ENCODE peak calls at places on chromosomes 13 and 19, in seven cellular contexts. M, T, X, P, G, Q and S are unnamed samples.

GRCh38 chr13:106472621-106473020 is 62.8 kb downstream of the EFNB2 start:
- DNase-seq in M (no peak), T (no peak), X (no peak), P (no peak), G (no peak), Q (no peak), S (no peak)

GRCh38 chr19:39408392-39409206 is 2.0 kb downstream of the ZFP36 start:
- DNase-seq in M (no peak), T (peak; percentile 63), X (peak; percentile 64), P (no peak), G (peak; percentile 70), Q (peak; percentile 52), S (no peak)

GRCh38 chr19:17706750-17707181 is 12.5 kb upstream of the MAP1S start:
- DNase-seq in M (peak; percentile 26), T (no peak), X (no peak), P (peak; percentile 23), G (peak; percentile 19), Q (no peak), S (no peak)

GRCh38 chr13:82688400-82688999 is 1193.8 kb downstream of the SLITRK1 start:
- DNase-seq in M (no peak), T (no peak), X (no peak), P (no peak), G (peak; percentile 47), Q (no peak), S (no peak)

GRCh38 chr19:48844472-48844871 is 8.2 kb upstream of the HSD17B14 start:
- DNase-seq in M (no peak), T (no peak), X (no peak), P (peak; percentile 80), G (peak; percentile 68), Q (no peak), S (no peak)

GRCh38 chr13:31945202-31945978 is 86.2 kb upstream of the FRY start:
- DNase-seq in M (peak; percentile 46), T (peak; percentile 55), X (no peak), P (no peak), G (peak; percentile 90), Q (no peak), S (peak; percentile 90)

GRCh38 chr19:50626011-50626410 is 13.7 kb downstream of the SYT3 start:
- DNase-seq in M (no peak), T (no peak), X (no peak), P (no peak), G (no peak), Q (no peak), S (no peak)

GRCh38 chr19:54473071-54473941 is at the start of gene CDC42EP5:
- DNase-seq in M (peak; percentile 59), T (peak; percentile 46), X (peak; percentile 80), P (peak; percentile 66), G (peak; percentile 84), Q (no peak), S (peak; percentile 87)

GRCh38 chr13:25836709-25837316 is 215.0 kb downstream of the SHISA2 start:
- DNase-seq in M (no peak), T (no peak), X (no peak), P (no peak), G (no peak), Q (no peak), S (no peak)

GRCh38 chr19:3546119-3546518 is 7.1 kb downstream of the TEKTIP1 start:
- DNase-seq in M (no peak), T (no peak), X (no peak), P (no peak), G (no peak), Q (no peak), S (no peak)

GRCh38 chr19:57280913-57281425 is 684 bp downstream of the ZNF460 start:
- DNase-seq in M (peak; percentile 8), T (no peak), X (no peak), P (no peak), G (peak; percentile 9), Q (peak; percentile 43), S (no peak)

GRCh38 chr19:55210120-55210493 is 806 bp upstream of the PTPRH start:
- DNase-seq in M (no peak), T (no peak), X (no peak), P (no peak), G (peak; percentile 94), Q (no peak), S (no peak)

GRCh38 chr13:114148521-114148855 is 16.1 kb upstream of the RASA3 start:
- DNase-seq in M (no peak), T (peak; percentile 28), X (no peak), P (no peak), G (no peak), Q (peak; percentile 93), S (peak; percentile 53)

GRCh38 chr19:2602391-2603181 is 99.9 kb downstream of the GNG7 start:
- DNase-seq in M (peak; percentile 69), T (peak; percentile 92), X (peak; percentile 88), P (no peak), G (peak; percentile 94), Q (no peak), S (peak; percentile 94)

GRCh38 chr13:29532136-29532535 is 63.4 kb downstream of the SLC7A1 start:
- DNase-seq in M (no peak), T (no peak), X (no peak), P (no peak), G (no peak), Q (no peak), S (no peak)

GRCh38 chr19:15249912-15250634 is 17.8 kb upstream of the EPHX3 start:
- DNase-seq in M (no peak), T (no peak), X (peak; percentile 77), P (no peak), G (peak; percentile 88), Q (no peak), S (peak; percentile 92)

GRCh38 chr19:11324079-11324661 is 15.3 kb downstream of the RAB3D start:
- DNase-seq in M (no peak), T (peak; percentile 84), X (peak; percentile 79), P (peak; percentile 19), G (peak; percentile 95), Q (peak; percentile 24), S (peak; percentile 82)
- H3K4me1 ChIP-seq in M (no peaks in the 10 kb centered on the region), T (peaks cover 10% of the 10 kb centered on the region), X (peaks cover 10% of the 10 kb centered on the region), P (peaks cover 7% of the 10 kb centered on the region), G (peaks cover 14% of the 10 kb centered on the region), Q (peaks cover 12% of the 10 kb centered on the region), S (no peaks in the 10 kb centered on the region)

DNA sequence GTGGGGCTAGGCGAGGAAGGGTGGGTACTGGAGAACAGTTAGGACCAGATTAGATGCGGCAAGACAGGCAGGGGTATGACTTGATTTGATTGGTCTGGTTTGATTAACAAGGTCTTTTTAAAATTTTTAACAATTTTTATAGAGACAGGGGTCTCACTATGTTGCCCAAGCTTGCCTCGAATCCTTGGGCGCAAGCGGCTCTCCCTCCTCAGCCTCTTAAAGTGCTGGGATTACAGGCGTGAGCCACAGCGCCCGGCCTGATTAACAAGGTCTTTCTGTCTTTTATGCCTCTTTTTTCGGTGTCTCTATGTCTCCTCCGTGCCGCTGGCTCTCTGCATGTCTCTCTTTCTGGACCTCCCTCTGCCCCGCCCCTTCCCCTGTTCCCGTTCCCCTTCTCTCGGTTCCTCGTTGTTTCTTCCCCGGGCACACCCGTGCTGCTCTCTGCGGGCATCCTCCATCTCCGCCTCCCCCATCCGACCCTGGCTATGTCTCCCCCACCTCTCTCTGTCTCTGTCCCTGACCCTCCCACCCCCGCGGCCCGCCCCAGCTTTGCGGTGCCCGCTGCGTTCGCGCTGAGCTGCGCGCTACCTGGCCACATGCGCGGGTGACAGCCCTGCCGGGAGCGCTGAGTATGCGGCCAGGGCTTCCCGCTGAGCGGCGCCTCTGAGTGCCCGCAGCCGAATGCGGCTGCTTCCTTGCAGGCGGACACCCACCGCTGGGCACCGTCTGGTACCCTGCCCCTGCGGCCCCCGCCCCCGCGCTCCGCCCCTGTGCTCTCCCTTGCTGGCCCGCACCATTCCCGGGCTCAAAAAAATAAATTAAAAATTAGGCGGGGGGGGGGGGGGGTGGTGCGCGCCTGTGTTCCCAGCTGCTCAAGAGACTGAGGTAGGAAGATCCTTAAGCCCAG is 8.1 kb upstream of the SDHAF1 start:
- DNase-seq in M (peak; percentile 44), T (no peak), X (no peak), P (peak; percentile 46), G (no peak), Q (no peak), S (peak; percentile 77)
- H3K4me3 ChIP-seq in M (peak overlapping the region; percentile 24), T (no peak overlapping the region), X (no peak overlapping the region), P (peak overlapping the region; percentile 44), G (no peak overlapping the region), Q (peak overlapping the region; percentile 33), S (no peak overlapping the region)

GRCh38 chr19:6685962-6686627 is 16.1 kb upstream of the TNFSF14 start:
- DNase-seq in M (no peak), T (no peak), X (no peak), P (no peak), G (no peak), Q (no peak), S (peak; percentile 21)

GRCh38 chr19:6686628-6686975 is 16.6 kb upstream of the TNFSF14 start:
- DNase-seq in M (no peak), T (no peak), X (no peak), P (no peak), G (no peak), Q (no peak), S (peak; percentile 37)

GRCh38 chr19:6685482-6685881 is 15.5 kb upstream of the TNFSF14 start:
- DNase-seq in M (no peak), T (no peak), X (no peak), P (no peak), G (no peak), Q (no peak), S (no peak)

GRCh38 chr19:6682607-6683128 is 12.7 kb upstream of the TNFSF14 start:
- DNase-seq in M (no peak), T (no peak), X (no peak), P (no peak), G (no peak), Q (no peak), S (no peak)

DNA sequence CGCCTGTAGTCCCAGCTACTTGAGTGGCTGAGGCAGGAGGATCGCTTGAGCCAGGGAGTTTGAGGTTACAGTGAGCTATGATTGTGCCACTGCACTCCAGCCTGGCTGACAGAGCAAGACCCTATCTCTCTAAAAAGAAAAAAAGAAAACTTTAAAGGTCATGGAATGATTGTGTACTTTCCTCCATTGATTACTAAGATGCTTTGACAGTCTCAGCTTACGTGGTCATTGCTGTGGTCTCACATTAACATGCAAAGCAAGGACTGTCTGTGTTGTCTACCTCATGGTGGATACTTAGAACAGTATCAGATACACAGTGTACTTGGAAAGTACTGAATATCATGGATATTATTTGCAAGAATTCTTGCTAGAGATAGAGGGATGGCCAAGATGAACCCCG is 14.0 kb upstream of the TNFSF14 start:
- DNase-seq in M (no peak), T (no peak), X (no peak), P (no peak), G (no peak), Q (no peak), S (peak; percentile 17)
- H3K27me3 ChIP-seq in M (no peaks in the 10 kb centered on the region), T (no peaks in the 10 kb centered on the region), X (no peaks in the 10 kb centered on the region), P (no peaks in the 10 kb centered on the region), G (no peaks in the 10 kb centered on the region), Q (no peaks in the 10 kb centered on the region), S (no peaks in the 10 kb centered on the region)

DNA sequence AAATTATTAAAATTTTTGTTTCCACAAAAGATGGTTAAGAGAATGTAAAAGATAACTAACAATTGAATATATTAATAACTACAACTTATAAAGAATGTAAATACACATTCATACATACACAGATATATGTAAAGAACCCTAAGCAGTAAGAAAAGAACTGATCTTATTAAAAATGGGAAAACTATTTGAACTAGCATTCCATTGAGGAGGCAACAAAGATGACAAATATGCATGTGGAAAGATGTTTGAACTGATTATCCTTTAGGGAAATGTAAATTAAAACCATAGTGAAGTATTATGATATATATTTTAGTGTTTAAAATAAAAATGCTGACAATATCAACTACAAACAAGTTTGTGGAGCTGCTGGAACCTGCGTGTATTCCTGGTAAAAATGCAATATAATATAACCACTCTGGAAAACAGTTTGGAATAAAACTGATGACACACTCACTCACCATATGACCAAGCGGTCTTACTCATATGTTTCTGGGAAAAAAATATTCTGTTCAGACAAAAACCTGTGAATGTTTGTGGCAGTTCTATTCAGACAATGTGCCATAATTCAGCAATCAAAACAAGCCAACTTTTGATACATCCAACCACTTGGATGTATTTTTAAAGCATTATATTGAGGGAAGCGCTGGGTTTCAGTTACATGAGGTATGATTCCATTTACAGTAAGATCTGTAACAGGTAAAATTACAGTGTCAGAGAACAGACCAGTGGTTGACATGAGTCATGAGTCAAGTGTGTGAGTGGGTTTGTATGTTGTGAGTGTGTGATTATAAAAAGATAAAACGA is 694.4 kb upstream of the SLITRK5 start:
- DNase-seq in M (no peak), T (no peak), X (no peak), P (no peak), G (peak; percentile 9), Q (no peak), S (no peak)
- H3K4me1 ChIP-seq in M (no peaks in the 10 kb centered on the region), T (no peaks in the 10 kb centered on the region), X (no peaks in the 10 kb centered on the region), P (no peaks in the 10 kb centered on the region), G (no peaks in the 10 kb centered on the region), Q (no peaks in the 10 kb centered on the region), S (no peaks in the 10 kb centered on the region)